ENCODE peak calls at places on chromosomes 12 and 14, in four cellular contexts. F is CD4-positive, alpha-beta memory T cell; Z is A549; W is CD4-positive, alpha-beta T cell. I is an unnamed sample.
A peak's percentile ranks its signal among the peaks of the same experiment; 100 is the strongest.

GRCh38 chr14:81384900-81385299 is 15.2 kb downstream of the STON2 start:
- DNase-seq in F (no peak), Z (no peak), W (no peak), I (no peak)

GRCh38 chr14:59529189-59529588 is 44.9 kb downstream of the JKAMP start:
- DNase-seq in F (no peak), Z (no peak), W (no peak), I (no peak)

GRCh38 chr14:103716091-103716801 is 636 bp downstream of the ZFYVE21 start:
- DNase-seq in F (no peak), Z (no peak), W (no peak), I (peak; percentile 20)

GRCh38 chr12:55934773-55935172 is 3.8 kb downstream of the DGKA start:
- DNase-seq in F (no peak), Z (no peak), W (no peak), I (no peak)

GRCh38 chr12:115049617-115050016 is 365.6 kb upstream of the TBX3 start:
- DNase-seq in F (no peak), Z (no peak), W (no peak), I (no peak)

GRCh38 chr14:79056879-79057278 is 886.7 kb downstream of the NRXN3 start:
- DNase-seq in F (no peak), Z (no peak), W (no peak), I (no peak)

GRCh38 chr12:62640910-62641448 is 174.4 kb downstream of the MON2 start:
- DNase-seq in F (peak; percentile 54), Z (peak; percentile 49), W (no peak), I (no peak)

GRCh38 chr14:50057331-50057730 is 59.0 kb downstream of the VCPKMT start:
- DNase-seq in F (no peak), Z (no peak), W (no peak), I (no peak)

GRCh38 chr14:68722186-68722585 is 70.7 kb downstream of the ZFP36L1 start:
- DNase-seq in F (no peak), Z (no peak), W (no peak), I (no peak)

GRCh38 chr12:14961466-14962155 is at the start of gene ARHGDIB:
- DNase-seq in F (peak; percentile 98), Z (no peak), W (peak; percentile 68), I (peak; percentile 56)

GRCh38 chr12:108332791-108333382 is 6.2 kb downstream of the CMKLR1 start:
- DNase-seq in F (no peak), Z (no peak), W (no peak), I (no peak)

GRCh38 chr12:92277795-92278194 is 132.1 kb upstream of the BTG1 start:
- DNase-seq in F (no peak), Z (no peak), W (no peak), I (no peak)

GRCh38 chr14:24816929-24817637 is 183.1 kb upstream of the GZMB start:
- DNase-seq in F (no peak), Z (no peak), W (no peak), I (no peak)

GRCh38 chr14:102511538-102511937 is 2.0 kb upstream of the ANKRD9 start:
- DNase-seq in F (no peak), Z (no peak), W (no peak), I (no peak)

GRCh38 chr12:131795688-131796410 is 32.3 kb upstream of the MMP17 start:
- DNase-seq in F (no peak), Z (no peak), W (no peak), I (no peak)

GRCh38 chr12:110245278-110245868 is 35.7 kb upstream of the ATP2A2 start:
- DNase-seq in F (no peak), Z (peak; percentile 73), W (peak; percentile 32), I (peak; percentile 26)

GRCh38 chr12:119682635-119683340 is 14.9 kb downstream of the PRKAB1 start:
- DNase-seq in F (no peak), Z (no peak), W (no peak), I (no peak)

GRCh38 chr12:22617630-22618029 is 7.3 kb upstream of the ETNK1 start:
- DNase-seq in F (no peak), Z (no peak), W (no peak), I (no peak)

GRCh38 chr12:132465269-132466190 is 24.4 kb upstream of the FBRSL1 start:
- DNase-seq in F (no peak), Z (no peak), W (no peak), I (no peak)

GRCh38 chr12:124531281-124531745 is 36.1 kb downstream of the NCOR2 start:
- DNase-seq in F (no peak), Z (no peak), W (no peak), I (no peak)

GRCh38 chr14:105505101-105505500 is 14.1 kb downstream of the TEDC1 start:
- DNase-seq in F (no peak), Z (no peak), W (no peak), I (no peak)

GRCh38 chr14:101721951-101722661 is 39.4 kb upstream of the PPP2R5C start:
- DNase-seq in F (peak; percentile 93), Z (peak; percentile 65), W (peak; percentile 72), I (peak; percentile 74)

GRCh38 chr14:90533591-90534021 is 136.8 kb downstream of the CALM1 start:
- DNase-seq in F (no peak), Z (no peak), W (no peak), I (no peak)

GRCh38 chr12:75953312-75953906 is 78.2 kb downstream of the PHLDA1 start:
- DNase-seq in F (no peak), Z (peak; percentile 88), W (no peak), I (no peak)

GRCh38 chr14:55297611-55298323 is 26.5 kb downstream of the FBXO34 start:
- DNase-seq in F (no peak), Z (peak; percentile 42), W (peak; percentile 11), I (peak; percentile 9)

GRCh38 chr14:82112210-82112839 is 578.7 kb upstream of the SEL1L start:
- DNase-seq in F (no peak), Z (no peak), W (no peak), I (no peak)

GRCh38 chr12:34402899-34403705 is 380.8 kb downstream of the ALG10 start:
- DNase-seq in F (no peak), Z (no peak), W (no peak), I (peak; percentile 7)

GRCh38 chr12:34401659-34402227 is 379.4 kb downstream of the ALG10 start:
- DNase-seq in F (no peak), Z (no peak), W (no peak), I (no peak)

GRCh38 chr12:34403706-34404376 is 381.5 kb downstream of the ALG10 start:
- DNase-seq in F (no peak), Z (no peak), W (no peak), I (no peak)

GRCh38 chr12:34400986-34401658 is 378.8 kb downstream of the ALG10 start:
- DNase-seq in F (no peak), Z (no peak), W (no peak), I (peak; percentile 6)

GRCh38 chr12:34402228-34402898 is 380.1 kb downstream of the ALG10 start:
- DNase-seq in F (no peak), Z (no peak), W (no peak), I (no peak)
- H3K9me3 ChIP-seq in F (no peaks in the 10 kb centered on the region), Z (peaks cover 5% of the 10 kb centered on the region), W (peaks cover 39% of the 10 kb centered on the region), I (peaks cover 4% of the 10 kb centered on the region)

GRCh38 chr12:38152816-38153736 is 163.5 kb upstream of the ALG10B start:
- DNase-seq in F (no peak), Z (no peak), W (no peak), I (no peak)

GRCh38 chr12:38144601-38145436 is 171.8 kb upstream of the ALG10B start:
- DNase-seq in F (no peak), Z (peak; percentile 17), W (no peak), I (no peak)

GRCh38 chr12:38153737-38154061 is 162.9 kb upstream of the ALG10B start:
- DNase-seq in F (no peak), Z (no peak), W (no peak), I (no peak)

GRCh38 chr12:38151991-38152700 is 164.4 kb upstream of the ALG10B start:
- DNase-seq in F (no peak), Z (no peak), W (no peak), I (no peak)

GRCh38 chr12:38149395-38150073 is 167.0 kb upstream of the ALG10B start:
- DNase-seq in F (no peak), Z (peak; percentile 27), W (no peak), I (no peak)
- H3K9me3 ChIP-seq in F (no peaks in the 10 kb centered on the region), Z (peaks cover 24% of the 10 kb centered on the region), W (peaks cover 6% of the 10 kb centered on the region), I (no peaks in the 10 kb centered on the region)

DNA sequence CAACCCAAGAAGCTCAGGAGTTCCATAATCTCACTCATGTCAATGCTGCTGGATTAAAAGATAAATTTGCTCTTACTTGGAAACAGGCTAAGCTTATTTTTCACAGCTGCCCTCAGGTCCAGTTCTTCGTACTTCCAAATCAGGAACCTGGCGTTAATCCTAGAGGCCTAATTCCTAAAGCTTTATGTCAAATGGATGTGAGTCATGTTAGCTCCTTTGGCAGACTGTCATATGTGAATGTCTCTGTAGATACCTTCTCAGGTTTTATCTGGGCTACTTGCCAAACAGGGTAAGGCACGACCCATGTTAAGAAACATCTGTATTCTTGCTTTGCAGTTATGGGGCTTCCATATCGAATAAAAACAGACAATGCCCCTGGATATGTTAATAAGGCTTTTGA is 504.6 kb downstream of the ALG10 start:
- DNase-seq in F (no peak), Z (no peak), W (no peak), I (no peak)
- H3K9me3 ChIP-seq in F (no peaks in the 10 kb centered on the region), Z (no peaks in the 10 kb centered on the region), W (peaks cover 24% of the 10 kb centered on the region), I (peaks cover 4% of the 10 kb centered on the region)

DNA sequence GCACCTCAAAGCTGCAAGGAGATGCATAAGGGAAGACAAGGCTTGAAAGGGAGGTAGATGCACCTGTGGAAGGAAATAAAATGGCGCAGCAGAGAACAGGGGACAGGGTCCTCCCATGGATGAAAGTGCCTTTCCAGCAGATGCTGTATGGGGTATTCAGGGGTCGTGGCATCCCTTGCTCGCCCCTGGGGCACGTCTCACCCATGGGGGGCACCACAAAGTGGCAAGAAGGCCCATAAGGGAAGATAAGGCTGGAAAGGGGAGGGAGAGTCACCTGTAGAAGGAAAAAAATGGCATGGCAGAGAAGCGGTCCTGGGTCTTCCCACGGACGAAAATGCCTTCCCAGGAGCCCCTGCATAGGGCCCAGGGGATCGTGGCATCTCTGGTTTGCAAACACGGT is 265.1 kb downstream of the ALG10 start:
- DNase-seq in F (no peak), Z (no peak), W (no peak), I (no peak)
- H3K9me3 ChIP-seq in F (no peaks in the 10 kb centered on the region), Z (peaks cover 8% of the 10 kb centered on the region), W (peaks cover 29% of the 10 kb centered on the region), I (no peaks in the 10 kb centered on the region)